ENCODE peak calls at places on chromosomes 1 and 21, in six cellular contexts. E, X, J, T, M and K are unnamed samples.
A peak's percentile ranks its signal among the peaks of the same experiment; 100 is the strongest.

GRCh38 chr1:47758341-47759237 is 238.6 kb downstream of the TRABD2B start:
- ATAC-seq in E (no peak), X (no peak), J (no peak), T (no peak), M (no peak), K (no peak)

GRCh38 chr1:79259390-79260336 is 253.1 kb upstream of the ADGRL4 start:
- ATAC-seq in E (peak; percentile 77), X (no peak), J (no peak), T (peak; percentile 44), M (no peak), K (no peak)

GRCh38 chr1:151108331-151108730 is 37.8 kb downstream of the GABPB2 start:
- ATAC-seq in E (no peak), X (no peak), J (peak; percentile 35), T (no peak), M (no peak), K (no peak)

GRCh38 chr1:53408755-53409129 is 50.5 kb upstream of the DMRTB1 start:
- ATAC-seq in E (no peak), X (no peak), J (no peak), T (no peak), M (no peak), K (no peak)

GRCh38 chr1:234473123-234473522 is 5.9 kb downstream of the TARBP1 start:
- ATAC-seq in E (peak; percentile 46), X (no peak), J (no peak), T (no peak), M (no peak), K (no peak)

GRCh38 chr1:1627261-1627841 is 4.6 kb upstream of the MMP23B start:
- ATAC-seq in E (no peak), X (peak; percentile 15), J (peak; percentile 68), T (no peak), M (no peak), K (no peak)

GRCh38 chr21:27275294-27275927 is 308.5 kb upstream of the ADAMTS5 start:
- ATAC-seq in E (no peak), X (no peak), J (no peak), T (no peak), M (no peak), K (peak; percentile 48)

GRCh38 chr1:213095467-213095866 is 44.4 kb downstream of the RPS6KC1 start:
- ATAC-seq in E (no peak), X (no peak), J (no peak), T (no peak), M (no peak), K (no peak)

GRCh38 chr1:168582690-168583325 is 6.4 kb downstream of the XCL1 start:
- ATAC-seq in E (peak; percentile 18), X (no peak), J (no peak), T (no peak), M (no peak), K (peak; percentile 38)

DNA sequence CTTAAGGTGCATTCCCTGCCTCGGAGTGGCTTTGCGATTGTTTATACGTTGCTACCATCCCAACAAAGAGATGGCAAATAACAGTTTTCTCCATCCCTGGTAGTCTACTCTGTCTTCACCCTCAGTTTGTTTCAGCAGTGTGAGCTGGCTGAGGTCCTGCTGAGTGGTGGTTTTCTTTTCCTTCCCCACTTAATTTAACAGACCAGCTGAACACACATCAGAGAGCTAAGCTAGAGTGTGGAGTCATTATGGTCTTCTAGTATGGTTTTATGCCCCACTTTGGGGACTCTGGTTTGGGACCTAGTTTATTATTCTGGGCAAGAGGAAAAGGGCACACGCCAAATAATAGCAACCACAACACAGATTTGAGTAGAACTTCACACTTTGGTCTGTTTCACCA is 2.2 kb downstream of the PIGV start:
- ATAC-seq in E (no peak), X (no peak), J (no peak), T (no peak), M (no peak), K (no peak)
- H3K4me1 ChIP-seq in E (peaks cover 38% of the 10 kb centered on the region), X (peaks cover 45% of the 10 kb centered on the region), J (peaks cover 63% of the 10 kb centered on the region), T (peaks cover 26% of the 10 kb centered on the region), M (peaks cover 28% of the 10 kb centered on the region), K (peaks cover 15% of the 10 kb centered on the region)

GRCh38 chr21:15752763-15753407 is 23.1 kb downstream of the USP25 start:
- ATAC-seq in E (no peak), X (no peak), J (peak; percentile 50), T (peak; percentile 96), M (no peak), K (no peak)
- TF ChIP-seq POLR2AphosphoS5 in E (no peak), X (no peak), J (no peak), T (peak; percentile 24), M (no peak), K (no peak)

GRCh38 chr1:36481771-36482723 is 666 bp downstream of the CSF3R start:
- ATAC-seq in E (no peak), X (peak; percentile 66), J (peak; percentile 52), T (peak; percentile 38), M (no peak), K (no peak)

GRCh38 chr1:36482724-36483388 is at the start of gene CSF3R:
- ATAC-seq in E (no peak), X (no peak), J (no peak), T (peak; percentile 14), M (peak; percentile 1), K (no peak)

GRCh38 chr1:36481091-36481490 is 1.6 kb downstream of the CSF3R start:
- ATAC-seq in E (no peak), X (no peak), J (no peak), T (no peak), M (no peak), K (no peak)

GRCh38 chr1:36479505-36480051 is 3.1 kb downstream of the CSF3R start:
- ATAC-seq in E (no peak), X (no peak), J (peak; percentile 42), T (no peak), M (no peak), K (no peak)

GRCh38 chr1:36480161-36480560 is 2.6 kb downstream of the CSF3R start:
- ATAC-seq in E (no peak), X (no peak), J (no peak), T (no peak), M (no peak), K (no peak)
- H3K4me1 ChIP-seq in E (no peaks in the 10 kb centered on the region), X (no peaks in the 10 kb centered on the region), J (peaks cover 31% of the 10 kb centered on the region), T (no peaks in the 10 kb centered on the region), M (peaks cover 4% of the 10 kb centered on the region), K (peaks cover 3% of the 10 kb centered on the region)

DNA sequence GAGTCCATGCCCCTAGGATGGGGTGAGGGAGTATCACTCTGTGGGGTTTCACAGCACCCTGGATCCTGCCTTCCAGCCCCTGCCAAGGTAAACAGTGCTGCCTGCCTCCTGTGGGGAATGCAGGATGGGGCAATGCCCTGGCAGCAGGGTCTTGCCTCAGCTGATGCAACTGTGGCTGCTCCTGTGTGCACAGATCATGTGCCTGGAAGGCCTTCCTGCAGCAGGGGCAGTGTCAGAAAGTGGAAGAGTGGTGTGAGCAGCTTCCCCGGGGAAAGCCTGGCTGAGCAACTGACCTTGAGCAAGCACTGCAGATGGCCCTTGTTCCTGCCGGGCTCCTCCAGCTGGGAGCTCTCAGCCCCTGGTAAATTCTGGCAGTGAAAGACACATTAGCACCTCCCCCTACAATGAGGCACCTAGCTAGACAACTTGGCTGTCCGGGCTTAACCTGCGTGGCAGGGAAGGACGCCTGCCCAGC is 9.9 kb downstream of the TOR3A start:
- ATAC-seq in E (no peak), X (peak; percentile 9), J (no peak), T (no peak), M (peak; percentile 44), K (peak; percentile 91)
- TF ChIP-seq POLR2AphosphoS5 in E (no peak), X (no peak), J (no peak), T (no peak), M (peak; percentile 22), K (peak; percentile 29)